ENCODE peak calls at places on chromosomes 7 and 10, in five cellular contexts. Y is MV-4-11; M is choroid plexus epithelial cell; I is CD8-positive, alpha-beta memory T cell; N is activated naive CD4-positive, alpha-beta T cell. A is an unnamed sample.

GRCh38 chr10:33653584-33654367 is 319.3 kb upstream of the NRP1 start:
- DNase-seq in Y (peak; percentile 63), M (peak; percentile 49), I (no peak), N (no peak), A (no peak)

GRCh38 chr10:129531969-129532660 is 65.1 kb downstream of the MGMT start:
- DNase-seq in Y (no peak), M (peak; percentile 41), I (no peak), N (no peak), A (no peak)

GRCh38 chr10:12503311-12503710 is 154.0 kb downstream of the CAMK1D start:
- DNase-seq in Y (no peak), M (no peak), I (no peak), N (no peak), A (no peak)

GRCh38 chr7:98981701-98982100 is 103.4 kb downstream of the TRRAP start:
- DNase-seq in Y (no peak), M (no peak), I (no peak), N (no peak), A (no peak)

GRCh38 chr10:131174651-131175540 is 136.6 kb downstream of the TCERG1L start:
- DNase-seq in Y (no peak), M (no peak), I (no peak), N (no peak), A (no peak)

GRCh38 chr7:17623546-17624185 is 316.6 kb downstream of the SNX13 start:
- DNase-seq in Y (no peak), M (peak; percentile 47), I (no peak), N (no peak), A (no peak)

GRCh38 chr10:73774637-73775036 is 7.2 kb upstream of the CHCHD1 start:
- DNase-seq in Y (no peak), M (peak; percentile 52), I (no peak), N (no peak), A (no peak)

GRCh38 chr10:14611971-14612693 is 162.6 kb downstream of the FAM107B start:
- DNase-seq in Y (no peak), M (no peak), I (no peak), N (no peak), A (no peak)

GRCh38 chr7:154383045-154383444 is 330.8 kb downstream of the DPP6 start:
- DNase-seq in Y (no peak), M (no peak), I (no peak), N (no peak), A (no peak)

GRCh38 chr10:74912674-74913073 is 86.3 kb downstream of the KAT6B start:
- DNase-seq in Y (no peak), M (no peak), I (no peak), N (no peak), A (no peak)

GRCh38 chr7:39413866-39414668 is 152.1 kb upstream of the YAE1 start:
- DNase-seq in Y (no peak), M (peak; percentile 44), I (no peak), N (peak; percentile 11), A (no peak)

GRCh38 chr7:130505753-130506152 is 13.9 kb downstream of the MEST start:
- DNase-seq in Y (no peak), M (no peak), I (no peak), N (no peak), A (no peak)

GRCh38 chr10:46018453-46019169 is 11.8 kb downstream of the NCOA4 start:
- DNase-seq in Y (peak; percentile 67), M (peak; percentile 63), I (no peak), N (no peak), A (no peak)

GRCh38 chr10:24417053-24417452 is 208.1 kb downstream of the KIAA1217 start:
- DNase-seq in Y (no peak), M (no peak), I (no peak), N (no peak), A (no peak)

GRCh38 chr10:4515711-4516110 is 310.3 kb upstream of the AKR1E2 start:
- DNase-seq in Y (no peak), M (no peak), I (no peak), N (no peak), A (no peak)

GRCh38 chr7:19754521-19755116 is 18.8 kb downstream of the TMEM196 start:
- DNase-seq in Y (peak; percentile 21), M (peak; percentile 61), I (no peak), N (no peak), A (no peak)

GRCh38 chr10:25933653-25934608 is at the start of gene MYO3A:
- DNase-seq in Y (no peak), M (no peak), I (no peak), N (no peak), A (no peak)

GRCh38 chr10:106387063-106387462 is 777.4 kb downstream of the SORCS1 start:
- DNase-seq in Y (no peak), M (no peak), I (no peak), N (no peak), A (no peak)

GRCh38 chr7:44882899-44883298 is 2.4 kb downstream of the PURB start:
- DNase-seq in Y (no peak), M (peak; percentile 23), I (no peak), N (no peak), A (no peak)